ENCODE peak calls at places on chromosomes 7 and 10, in five cellular contexts. One of them, this sample, is unnamed.

GRCh38 chr7:102061981-102062390 is 224.7 kb upstream of the SH2B2 start:
- DNase-seq in A549: peak; percentile 38
- DNase-seq in H54: no peak
- DNase-seq in IMR-90: peak; percentile 46
- DNase-seq in ovary: no peak
- DNase-seq in this sample: no peak

GRCh38 chr7:71329030-71329668 is 197.2 kb downstream of the GALNT17 start:
- DNase-seq in A549: no peak
- DNase-seq in H54: no peak
- DNase-seq in IMR-90: no peak
- DNase-seq in ovary: no peak
- DNase-seq in this sample: no peak

GRCh38 chr7:52273685-52274610 is 761.5 kb upstream of the POM121L12 start:
- DNase-seq in A549: no peak
- DNase-seq in H54: no peak
- DNase-seq in IMR-90: no peak
- DNase-seq in ovary: peak; percentile 12
- DNase-seq in this sample: no peak

GRCh38 chr7:101240226-101241014 is 2.8 kb upstream of the CLDN15 start:
- DNase-seq in A549: no peak
- DNase-seq in H54: no peak
- DNase-seq in IMR-90: no peak
- DNase-seq in ovary: no peak
- DNase-seq in this sample: no peak

GRCh38 chr7:99772565-99772964 is 11.4 kb downstream of the CYP3A4 start:
- DNase-seq in A549: no peak
- DNase-seq in H54: no peak
- DNase-seq in IMR-90: no peak
- DNase-seq in ovary: no peak
- DNase-seq in this sample: no peak

GRCh38 chr7:74568658-74569057 is 88.9 kb upstream of the GTF2I start:
- DNase-seq in A549: no peak
- DNase-seq in H54: no peak
- DNase-seq in IMR-90: no peak
- DNase-seq in ovary: no peak
- DNase-seq in this sample: no peak

GRCh38 chr7:151086802-151087246 is 549 bp downstream of the AGAP3 start:
- DNase-seq in A549: no peak
- DNase-seq in H54: peak; percentile 55
- DNase-seq in IMR-90: no peak
- DNase-seq in ovary: no peak
- DNase-seq in this sample: no peak

GRCh38 chr7:138941545-138941944 is 39.6 kb downstream of the KIAA1549 start:
- DNase-seq in A549: no peak
- DNase-seq in H54: no peak
- DNase-seq in IMR-90: no peak
- DNase-seq in ovary: no peak
- DNase-seq in this sample: no peak

GRCh38 chr7:106276513-106276912 is 8.3 kb downstream of the NAMPT start:
- DNase-seq in A549: no peak
- DNase-seq in H54: no peak
- DNase-seq in IMR-90: no peak
- DNase-seq in ovary: no peak
- DNase-seq in this sample: no peak

DNA sequence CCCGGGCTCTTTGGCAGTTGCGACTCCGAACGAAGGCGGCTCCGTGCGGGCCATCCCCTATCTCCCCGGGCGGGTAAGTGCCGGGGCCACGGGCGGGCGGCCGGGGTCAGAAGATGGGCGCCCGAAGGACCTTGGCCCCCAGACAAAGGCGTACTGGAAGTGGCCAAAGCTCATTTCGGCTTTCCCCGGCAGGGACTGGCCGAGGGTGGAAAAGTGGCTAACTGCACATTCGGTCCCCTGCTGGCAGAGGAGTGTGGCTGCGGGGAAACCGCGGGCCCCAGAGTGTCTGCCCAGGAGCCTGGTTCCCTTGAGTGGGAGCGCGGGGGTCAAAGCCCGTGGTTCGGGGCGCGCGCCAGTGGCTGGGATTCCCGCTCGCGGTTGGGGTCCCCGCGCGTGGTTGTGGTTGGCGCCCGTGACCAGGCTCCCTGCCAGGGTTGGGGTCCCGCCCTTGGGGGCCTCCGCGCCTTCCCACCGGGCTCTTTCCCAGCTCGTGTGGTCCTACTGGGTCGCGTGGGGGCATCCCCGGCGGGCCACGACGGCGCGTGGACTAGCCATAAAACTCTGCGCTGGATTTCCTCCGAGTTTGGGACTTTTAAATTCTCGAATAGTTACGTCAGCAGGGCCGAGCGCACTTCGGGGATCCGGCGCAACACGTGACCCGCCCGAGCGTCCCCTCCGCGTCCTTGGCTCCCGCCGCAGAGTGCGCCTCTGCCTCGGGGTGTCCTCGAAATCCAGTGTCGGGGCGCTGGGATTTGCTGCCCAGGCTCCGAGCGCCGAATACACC is 124.4 kb downstream of the TACC2 start:
- DNase-seq in A549: peak; percentile 77
- DNase-seq in H54: peak; percentile 54
- DNase-seq in IMR-90: peak; percentile 68
- DNase-seq in ovary: peak; percentile 77
- DNase-seq in this sample: peak; percentile 90
- TF ChIP-seq POLR2A in A549: peak; percentile 23
- TF ChIP-seq POLR2A in H54: no peak
- TF ChIP-seq POLR2A in IMR-90: peak; percentile 88
- TF ChIP-seq POLR2A in ovary: peak; percentile 92
- TF ChIP-seq POLR2A in this sample: peak; percentile 82

GRCh38 chr7:129343099-129343700 is 91.0 kb upstream of the STRIP2 start:
- DNase-seq in A549: peak; percentile 57
- DNase-seq in H54: peak; percentile 17
- DNase-seq in IMR-90: peak; percentile 75
- DNase-seq in ovary: no peak
- DNase-seq in this sample: no peak

GRCh38 chr7:129347330-129347729 is 86.9 kb upstream of the STRIP2 start:
- DNase-seq in A549: no peak
- DNase-seq in H54: no peak
- DNase-seq in IMR-90: no peak
- DNase-seq in ovary: no peak
- DNase-seq in this sample: no peak

GRCh38 chr7:129351320-129351719 is 82.9 kb upstream of the STRIP2 start:
- DNase-seq in A549: no peak
- DNase-seq in H54: no peak
- DNase-seq in IMR-90: peak; percentile 81
- DNase-seq in ovary: no peak
- DNase-seq in this sample: no peak

GRCh38 chr7:129348023-129348740 is 86.0 kb upstream of the STRIP2 start:
- DNase-seq in A549: no peak
- DNase-seq in H54: no peak
- DNase-seq in IMR-90: no peak
- DNase-seq in ovary: no peak
- DNase-seq in this sample: no peak
- TF ChIP-seq POLR2A in A549: no peak
- TF ChIP-seq POLR2A in H54: no peak
- TF ChIP-seq POLR2A in IMR-90: no peak
- TF ChIP-seq POLR2A in ovary: no peak
- TF ChIP-seq POLR2A in this sample: no peak

GRCh38 chr10:67665491-67665890 is 30.5 kb downstream of the CTNNA3 start:
- DNase-seq in A549: peak; percentile 54
- DNase-seq in H54: no peak
- DNase-seq in IMR-90: no peak
- DNase-seq in ovary: no peak
- DNase-seq in this sample: no peak
- TF ChIP-seq POLR2A in A549: no peak
- TF ChIP-seq POLR2A in H54: no peak
- TF ChIP-seq POLR2A in IMR-90: no peak
- TF ChIP-seq POLR2A in ovary: no peak
- TF ChIP-seq POLR2A in this sample: no peak

GRCh38 chr7:156625585-156625984 is 15.0 kb upstream of the RNF32 start:
- DNase-seq in A549: no peak
- DNase-seq in H54: no peak
- DNase-seq in IMR-90: no peak
- DNase-seq in ovary: no peak
- DNase-seq in this sample: no peak
- TF ChIP-seq POLR2A in A549: no peak
- TF ChIP-seq POLR2A in H54: no peak
- TF ChIP-seq POLR2A in IMR-90: no peak
- TF ChIP-seq POLR2A in ovary: no peak
- TF ChIP-seq POLR2A in this sample: no peak

GRCh38 chr10:20091698-20092097 is 275.5 kb downstream of the PLXDC2 start:
- DNase-seq in A549: no peak
- DNase-seq in H54: no peak
- DNase-seq in IMR-90: no peak
- DNase-seq in ovary: no peak
- DNase-seq in this sample: no peak
- TF ChIP-seq POLR2A in A549: no peak
- TF ChIP-seq POLR2A in H54: no peak
- TF ChIP-seq POLR2A in IMR-90: no peak
- TF ChIP-seq POLR2A in ovary: no peak
- TF ChIP-seq POLR2A in this sample: no peak